ENCODE peak calls at places on chromosomes 2 and 18, in nine cellular contexts. V, S, Q, G, R, I, Z, X and B are unnamed samples.

GRCh38 chr2:148534416-148535205 is 109.9 kb upstream of the EPC2 start:
- DNase-seq in Q (no peak), I (peak; percentile 68), S (peak; percentile 40), X (no peak), Z (no peak), V (no peak), R (no peak), G (peak; percentile 53), B (no peak)

GRCh38 chr2:96683972-96684820 is 41.6 kb downstream of the FER1L5 start:
- DNase-seq in X (no peak), V (no peak), I (no peak), Z (no peak), S (no peak), Q (no peak), G (no peak), R (no peak), B (no peak)

GRCh38 chr2:170905864-170906263 is 23.2 kb upstream of the GORASP2 start:
- DNase-seq in V (no peak), S (no peak), R (no peak), G (no peak), I (no peak), Q (no peak), X (no peak), Z (peak; percentile 22), B (no peak)

GRCh38 chr2:196404276-196404675 is 232.9 kb upstream of the STK17B start:
- DNase-seq in S (no peak), G (peak; percentile 12), Z (no peak), X (no peak), Q (no peak), V (no peak), I (no peak), R (no peak), B (no peak)

GRCh38 chr2:74540291-74540690 is 10.6 kb downstream of the HTRA2 start:
- DNase-seq in Z (no peak), V (no peak), S (peak; percentile 73), Q (no peak), R (no peak), G (peak; percentile 49), I (no peak), X (no peak), B (no peak)

GRCh38 chr2:47300081-47300480 is 102.9 kb upstream of the MSH2 start:
- DNase-seq in V (no peak), R (no peak), I (no peak), G (peak; percentile 55), S (no peak), X (no peak), Z (no peak), Q (no peak), B (no peak)

GRCh38 chr18:37537868-37538525 is 27.6 kb downstream of the CELF4 start:
- DNase-seq in V (peak; percentile 87), G (peak; percentile 45), X (peak; percentile 94), I (peak; percentile 69), Q (peak; percentile 83), S (peak; percentile 72), Z (peak; percentile 86), R (no peak), B (peak; percentile 20)

GRCh38 chr2:130837175-130837810 is 579 bp downstream of the ARHGEF4 start:
- DNase-seq in G (no peak), X (no peak), R (no peak), Q (no peak), S (no peak), Z (peak; percentile 41), V (no peak), I (no peak), B (no peak)

GRCh38 chr18:13532406-13533075 is 193.8 kb downstream of the FAM210A start:
- DNase-seq in R (no peak), V (no peak), Q (no peak), G (no peak), X (no peak), Z (no peak), S (no peak), I (no peak), B (no peak)

GRCh38 chr18:13531681-13532325 is 194.6 kb downstream of the FAM210A start:
- DNase-seq in S (no peak), Q (no peak), X (no peak), G (no peak), V (no peak), Z (no peak), R (no peak), I (no peak), B (no peak)

GRCh38 chr18:13530215-13530878 is 196.0 kb downstream of the FAM210A start:
- DNase-seq in G (no peak), Z (no peak), I (no peak), V (no peak), S (no peak), R (no peak), Q (no peak), X (no peak), B (no peak)

GRCh38 chr18:13528739-13529392 is 197.5 kb downstream of the FAM210A start:
- DNase-seq in G (no peak), Q (no peak), X (no peak), R (no peak), Z (no peak), V (no peak), I (no peak), S (no peak), B (no peak)

DNA sequence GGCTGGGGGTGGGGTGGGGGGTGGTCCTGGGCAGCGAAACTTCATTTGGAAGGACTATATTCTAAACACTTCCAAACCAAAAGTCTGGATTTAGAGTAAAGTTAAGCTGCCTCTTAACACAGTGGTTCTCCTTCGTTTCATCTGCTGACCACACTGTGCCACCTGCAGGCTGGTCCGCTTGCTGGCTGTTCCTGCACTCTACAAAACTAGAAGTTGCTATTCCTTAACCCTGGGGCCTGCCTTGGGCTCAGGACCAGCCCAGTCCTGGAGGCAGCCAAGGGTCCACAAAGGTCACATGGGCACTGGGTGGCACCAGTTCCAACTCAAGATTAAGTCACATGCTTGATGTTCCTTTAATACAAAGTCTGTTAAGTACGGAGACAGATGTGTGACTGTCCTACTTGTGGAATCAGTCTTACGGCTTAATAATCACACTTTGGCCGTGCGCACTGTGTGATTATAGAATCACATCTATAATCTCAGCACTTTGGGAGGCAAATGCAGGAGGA is 195.4 kb downstream of the FAM210A start:
- DNase-seq in X (peak; percentile 49), I (peak; percentile 42), R (peak; percentile 10), Q (no peak), S (peak; percentile 67), Z (peak; percentile 52), V (no peak), G (peak; percentile 31), B (no peak)
- TF ChIP-seq CTCF in X (no peak), I (peak; percentile 38), R (peak; percentile 70), Q (peak; percentile 43), S (peak; percentile 74), Z (peak; percentile 61), V (peak; percentile 37), G (peak; percentile 31), B (no peak)

GRCh38 chr2:8534729-8535397 is 147.0 kb upstream of the ID2 start:
- DNase-seq in V (peak; percentile 31), I (peak; percentile 82), Z (no peak), G (peak; percentile 77), R (no peak), S (peak; percentile 78), X (no peak), Q (no peak), B (no peak)
- TF ChIP-seq CTCF in V (no peak), I (no peak), Z (no peak), G (no peak), R (no peak), S (no peak), X (no peak), Q (no peak), B (no peak)

DNA sequence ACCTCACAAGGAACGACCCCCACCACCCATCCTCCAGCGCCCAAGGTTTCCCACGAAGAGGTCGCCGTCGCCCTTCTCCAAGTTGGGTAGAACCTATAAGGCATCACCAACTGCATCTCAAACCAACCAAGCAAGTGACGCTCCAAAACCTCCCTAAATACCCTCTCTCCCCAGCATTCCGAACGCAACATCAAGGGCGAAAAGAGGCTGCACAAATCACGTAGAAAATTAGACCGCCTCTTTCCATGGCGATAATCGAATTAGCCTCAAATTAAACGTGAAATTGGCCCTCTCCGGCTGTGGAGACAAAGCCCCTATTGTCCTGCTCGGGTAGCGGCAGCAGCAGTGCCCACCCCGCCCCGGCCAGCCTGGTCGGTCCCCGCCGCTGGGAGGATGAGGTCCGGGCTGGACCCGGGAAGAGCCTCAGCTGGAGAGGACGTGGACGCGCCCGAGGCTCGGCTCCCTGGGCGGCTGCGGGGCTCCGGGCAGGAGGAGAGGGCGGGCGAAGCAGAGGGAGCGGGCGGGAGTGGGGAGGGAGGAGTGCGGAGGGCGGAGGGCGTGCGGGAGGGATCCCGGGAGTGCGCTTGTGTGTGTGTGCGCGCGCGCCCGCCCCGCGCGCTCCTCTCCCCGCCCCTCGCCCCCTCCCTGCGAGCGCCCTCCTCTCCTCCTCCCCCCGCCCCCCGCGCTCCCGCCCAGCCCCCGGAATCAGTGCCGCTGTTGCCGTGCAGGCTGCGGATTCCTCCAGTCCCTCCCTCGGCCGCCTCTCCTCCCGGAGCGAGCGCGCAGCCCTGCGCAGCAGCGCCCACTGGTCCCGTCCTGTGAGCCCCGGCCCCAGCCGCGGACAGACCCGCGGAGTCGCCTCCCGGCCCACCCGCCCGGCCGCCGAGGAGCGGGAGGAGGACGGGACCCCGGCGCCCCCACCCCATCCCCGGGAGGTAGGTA is at the start of gene SPTBN1:
- DNase-seq in Z (peak; percentile 92), G (peak; percentile 82), X (peak; percentile 89), V (peak; percentile 61), R (peak; percentile 53), Q (peak; percentile 81), I (peak; percentile 89), S (peak; percentile 92), B (peak; percentile 31)
- TF ChIP-seq CTCF in Z (no peak), G (no peak), X (no peak), V (no peak), R (no peak), Q (no peak), I (no peak), S (no peak), B (no peak)

GRCh38 chr2:126793885-126794613 is 104.6 kb upstream of the TEX51 start:
- DNase-seq in V (no peak), Q (no peak), R (no peak), Z (no peak), G (no peak), I (no peak), X (peak; percentile 32), S (no peak), B (no peak)
- TF ChIP-seq CTCF in V (peak; percentile 9), Q (no peak), R (no peak), Z (peak; percentile 6), G (no peak), I (no peak), X (no peak), S (no peak), B (no peak)

GRCh38 chr18:72826736-72827135 is 41.1 kb downstream of the NETO1 start:
- DNase-seq in V (no peak), I (no peak), S (no peak), X (peak; percentile 22), Q (no peak), Z (peak; percentile 8), G (no peak), R (no peak), B (no peak)

GRCh38 chr18:72819050-72819449 is 48.7 kb downstream of the NETO1 start:
- DNase-seq in X (no peak), G (no peak), Q (no peak), S (no peak), R (no peak), V (no peak), I (no peak), Z (no peak), B (no peak)

GRCh38 chr18:72820571-72820970 is 47.2 kb downstream of the NETO1 start:
- DNase-seq in Z (no peak), S (no peak), I (no peak), R (no peak), Q (no peak), X (no peak), G (no peak), V (no peak), B (no peak)

GRCh38 chr18:72822202-72822601 is 45.6 kb downstream of the NETO1 start:
- DNase-seq in R (no peak), Z (no peak), Q (no peak), G (no peak), V (no peak), S (no peak), I (no peak), X (no peak), B (no peak)

GRCh38 chr18:72823345-72823744 is 44.4 kb downstream of the NETO1 start:
- DNase-seq in Q (no peak), Z (no peak), S (no peak), G (no peak), R (no peak), I (no peak), V (no peak), X (no peak), B (no peak)
- TF ChIP-seq CTCF in Q (no peak), Z (no peak), S (no peak), G (no peak), R (no peak), I (no peak), V (no peak), X (no peak), B (no peak)